ENCODE peak calls at places on chromosomes 6 and 20, in four cellular contexts. One of them, this sample, is unnamed.

GRCh38 chr6:117555262-117555849 is 47.0 kb downstream of the GOPC start:
- DNase-seq in GM23338: no peak
- DNase-seq in SK-N-SH: no peak
- DNase-seq in Panc1: no peak
- DNase-seq in this sample: no peak

GRCh38 chr20:40984496-40984895 is 44.1 kb upstream of the TOP1 start:
- DNase-seq in GM23338: no peak
- DNase-seq in SK-N-SH: no peak
- DNase-seq in Panc1: no peak
- DNase-seq in this sample: no peak

GRCh38 chr6:75481394-75481793 is 12.2 kb downstream of the FILIP1 start:
- DNase-seq in GM23338: no peak
- DNase-seq in SK-N-SH: no peak
- DNase-seq in Panc1: no peak
- DNase-seq in this sample: no peak

GRCh38 chr6:35448191-35448590 is 3.9 kb upstream of the FANCE start:
- DNase-seq in GM23338: no peak
- DNase-seq in SK-N-SH: no peak
- DNase-seq in Panc1: no peak
- DNase-seq in this sample: no peak

GRCh38 chr20:44731657-44732056 is 14.0 kb upstream of the KCNK15 start:
- DNase-seq in GM23338: no peak
- DNase-seq in SK-N-SH: no peak
- DNase-seq in Panc1: no peak
- DNase-seq in this sample: no peak

GRCh38 chr6:136250686-136251008 is 536 bp upstream of the MTFR2 start:
- DNase-seq in GM23338: no peak
- DNase-seq in SK-N-SH: no peak
- DNase-seq in Panc1: no peak
- DNase-seq in this sample: no peak

GRCh38 chr6:37480951-37481597 is 18.6 kb downstream of the CCDC167 start:
- DNase-seq in GM23338: peak; percentile 52
- DNase-seq in SK-N-SH: no peak
- DNase-seq in Panc1: no peak
- DNase-seq in this sample: no peak

GRCh38 chr20:32037929-32038328 is 14.1 kb upstream of the HCK start:
- DNase-seq in GM23338: no peak
- DNase-seq in SK-N-SH: no peak
- DNase-seq in Panc1: no peak
- DNase-seq in this sample: peak; percentile 23

GRCh38 chr20:51034461-51034860 is 11.6 kb upstream of the KCNG1 start:
- DNase-seq in GM23338: no peak
- DNase-seq in SK-N-SH: no peak
- DNase-seq in Panc1: no peak
- DNase-seq in this sample: no peak

GRCh38 chr6:100464910-100465700 is at the start of gene SIM1:
- DNase-seq in GM23338: peak; percentile 96
- DNase-seq in SK-N-SH: peak; percentile 92
- DNase-seq in Panc1: no peak
- DNase-seq in this sample: no peak

GRCh38 chr6:52015953-52016352 is 71.5 kb downstream of the PKHD1 start:
- DNase-seq in GM23338: no peak
- DNase-seq in SK-N-SH: no peak
- DNase-seq in Panc1: no peak
- DNase-seq in this sample: no peak

GRCh38 chr6:73121421-73121993 is 103.8 kb downstream of the KHDC1L start:
- DNase-seq in GM23338: peak; percentile 33
- DNase-seq in SK-N-SH: no peak
- DNase-seq in Panc1: no peak
- DNase-seq in this sample: no peak

GRCh38 chr20:33092361-33092760 is 12.9 kb downstream of the BPIFB4 start:
- DNase-seq in GM23338: no peak
- DNase-seq in SK-N-SH: no peak
- DNase-seq in Panc1: no peak
- DNase-seq in this sample: peak; percentile 16

GRCh38 chr20:49832632-49833327 is 20.2 kb downstream of the SLC9A8 start:
- DNase-seq in GM23338: no peak
- DNase-seq in SK-N-SH: no peak
- DNase-seq in Panc1: no peak
- DNase-seq in this sample: no peak

GRCh38 chr20:20273281-20273680 is 94.6 kb upstream of the INSM1 start:
- DNase-seq in GM23338: no peak
- DNase-seq in SK-N-SH: no peak
- DNase-seq in Panc1: no peak
- DNase-seq in this sample: no peak

GRCh38 chr6:43861212-43861918 is 91.4 kb downstream of the VEGFA start:
- DNase-seq in GM23338: peak; percentile 21
- DNase-seq in SK-N-SH: no peak
- DNase-seq in Panc1: no peak
- DNase-seq in this sample: no peak

GRCh38 chr6:125346143-125346925 is 44.6 kb upstream of the HDDC2 start:
- DNase-seq in GM23338: peak; percentile 17
- DNase-seq in SK-N-SH: no peak
- DNase-seq in Panc1: no peak
- DNase-seq in this sample: no peak

GRCh38 chr6:45560421-45560820 is 182.7 kb upstream of the SUPT3H start:
- DNase-seq in GM23338: no peak
- DNase-seq in SK-N-SH: no peak
- DNase-seq in Panc1: no peak
- DNase-seq in this sample: no peak

GRCh38 chr6:71375676-71376075 is 87.1 kb downstream of the OGFRL1 start:
- DNase-seq in GM23338: no peak
- DNase-seq in SK-N-SH: no peak
- DNase-seq in Panc1: no peak
- DNase-seq in this sample: no peak

GRCh38 chr20:3276400-3277015 is 37.5 kb upstream of the SLC4A11 start:
- DNase-seq in GM23338: peak; percentile 68
- DNase-seq in SK-N-SH: no peak
- DNase-seq in Panc1: peak; percentile 8
- DNase-seq in this sample: peak; percentile 49

GRCh38 chr20:59604770-59605665 is 678 bp downstream of the PHACTR3 start:
- DNase-seq in GM23338: peak; percentile 60
- DNase-seq in SK-N-SH: peak; percentile 84
- DNase-seq in Panc1: no peak
- DNase-seq in this sample: no peak

GRCh38 chr6:104711371-104711770 is 148.3 kb downstream of the HACE1 start:
- DNase-seq in GM23338: no peak
- DNase-seq in SK-N-SH: no peak
- DNase-seq in Panc1: peak; percentile 2
- DNase-seq in this sample: peak; percentile 25

GRCh38 chr20:3168079-3168828 is 5.1 kb downstream of the LZTS3 start:
- DNase-seq in GM23338: peak; percentile 91
- DNase-seq in SK-N-SH: peak; percentile 44
- DNase-seq in Panc1: no peak
- DNase-seq in this sample: no peak

GRCh38 chr20:52936368-52936986 is 35.7 kb upstream of the TSHZ2 start:
- DNase-seq in GM23338: no peak
- DNase-seq in SK-N-SH: no peak
- DNase-seq in Panc1: no peak
- DNase-seq in this sample: no peak

GRCh38 chr6:135181333-135182119 is 418 bp downstream of the MYB start:
- DNase-seq in GM23338: peak; percentile 33
- DNase-seq in SK-N-SH: no peak
- DNase-seq in Panc1: no peak
- DNase-seq in this sample: no peak

DNA sequence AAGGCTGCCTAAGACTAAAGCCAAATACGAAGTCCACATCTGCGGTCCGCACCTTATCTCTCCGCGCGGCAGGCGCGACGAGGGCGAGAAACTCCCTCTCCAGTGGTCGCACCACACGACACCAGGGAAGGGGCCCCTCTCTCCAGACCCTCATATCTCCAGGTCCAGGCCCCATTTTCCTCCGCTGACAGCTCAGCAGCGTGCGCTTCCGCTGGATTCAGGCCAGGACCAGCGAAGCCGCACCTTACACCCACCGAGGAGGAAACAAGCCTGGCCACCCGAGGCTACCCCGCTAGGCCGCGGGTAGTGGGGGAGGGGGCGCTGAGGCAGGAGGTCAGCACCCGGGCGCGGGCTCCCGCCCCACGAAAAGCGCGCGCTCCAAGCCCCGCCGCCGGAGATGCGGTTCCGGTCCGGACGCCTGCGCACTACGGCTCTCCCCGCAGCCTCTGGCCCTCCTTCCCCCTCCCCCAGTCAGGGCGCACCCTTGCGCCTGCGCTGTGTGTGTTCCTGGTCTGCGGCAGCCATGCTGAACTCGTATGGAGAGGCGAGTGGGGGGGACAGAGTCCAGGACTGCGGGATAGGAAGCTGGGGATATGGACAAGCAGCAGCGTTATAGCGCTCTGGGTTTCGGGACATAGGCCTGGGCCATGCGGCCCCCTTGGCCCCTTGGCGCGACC is at the start of gene BRD2:
- DNase-seq in GM23338: peak; percentile 96
- DNase-seq in SK-N-SH: peak; percentile 93
- DNase-seq in Panc1: peak; percentile 86
- DNase-seq in this sample: peak; percentile 69
- TF ChIP-seq REST in GM23338: no peak
- TF ChIP-seq REST in SK-N-SH: no peak
- TF ChIP-seq REST in Panc1: no peak
- TF ChIP-seq REST in this sample: no peak

GRCh38 chr6:21526974-21527373 is 66.6 kb upstream of the SOX4 start:
- DNase-seq in GM23338: no peak
- DNase-seq in SK-N-SH: no peak
- DNase-seq in Panc1: no peak
- DNase-seq in this sample: no peak

GRCh38 chr6:21523652-21524051 is 69.9 kb upstream of the SOX4 start:
- DNase-seq in GM23338: no peak
- DNase-seq in SK-N-SH: no peak
- DNase-seq in Panc1: no peak
- DNase-seq in this sample: no peak

GRCh38 chr6:21522773-21523490 is 70.6 kb upstream of the SOX4 start:
- DNase-seq in GM23338: peak; percentile 83
- DNase-seq in SK-N-SH: peak; percentile 64
- DNase-seq in Panc1: no peak
- DNase-seq in this sample: peak; percentile 5

GRCh38 chr6:21527731-21528130 is 65.8 kb upstream of the SOX4 start:
- DNase-seq in GM23338: no peak
- DNase-seq in SK-N-SH: no peak
- DNase-seq in Panc1: no peak
- DNase-seq in this sample: no peak

DNA sequence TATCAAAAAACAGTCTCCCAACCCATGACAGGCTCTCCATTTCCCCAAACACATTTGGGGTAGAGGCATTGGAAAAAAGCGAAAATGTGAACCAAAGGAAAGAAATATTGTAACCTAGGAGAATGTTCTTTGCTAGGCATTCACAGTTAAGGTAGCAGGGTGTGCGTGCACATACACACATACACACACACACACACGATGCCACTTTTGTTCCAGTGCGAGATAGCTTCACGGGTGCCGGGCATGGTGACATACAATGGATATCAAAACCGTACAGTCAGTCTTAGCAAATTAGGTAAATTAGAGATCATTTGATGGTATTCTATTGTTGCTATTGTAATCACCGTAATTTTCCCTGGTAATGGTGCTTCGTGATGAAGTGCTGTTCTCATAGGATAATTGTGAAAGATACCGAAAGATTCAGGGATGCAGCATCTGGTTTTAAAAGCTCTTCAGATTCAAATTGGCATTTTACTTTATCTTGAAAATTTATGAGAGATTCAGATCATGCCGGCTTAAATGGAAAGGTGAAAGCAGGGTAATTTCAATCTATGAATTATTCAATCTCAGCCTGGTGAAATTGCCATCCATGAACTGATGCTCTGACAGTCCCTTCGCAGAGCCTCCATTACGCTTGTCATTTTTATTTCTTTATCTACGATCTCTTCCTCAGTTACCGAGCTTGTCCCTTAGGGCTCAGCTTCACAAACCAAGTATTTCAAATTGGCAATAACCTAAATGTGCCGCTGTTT is 71.4 kb upstream of the SOX4 start:
- DNase-seq in GM23338: no peak
- DNase-seq in SK-N-SH: peak; percentile 26
- DNase-seq in Panc1: no peak
- DNase-seq in this sample: no peak
- TF ChIP-seq REST in GM23338: no peak
- TF ChIP-seq REST in SK-N-SH: no peak
- TF ChIP-seq REST in Panc1: no peak
- TF ChIP-seq REST in this sample: no peak

GRCh38 chr6:154169193-154169847 is 130.3 kb downstream of the OPRM1 start:
- DNase-seq in GM23338: no peak
- DNase-seq in SK-N-SH: no peak
- DNase-seq in Panc1: no peak
- DNase-seq in this sample: no peak

GRCh38 chr6:154166140-154166539 is 127.1 kb downstream of the OPRM1 start:
- DNase-seq in GM23338: peak; percentile 60
- DNase-seq in SK-N-SH: no peak
- DNase-seq in Panc1: no peak
- DNase-seq in this sample: no peak

GRCh38 chr6:154164397-154164796 is 125.4 kb downstream of the OPRM1 start:
- DNase-seq in GM23338: no peak
- DNase-seq in SK-N-SH: no peak
- DNase-seq in Panc1: no peak
- DNase-seq in this sample: no peak

GRCh38 chr6:154165488-154165887 is 126.4 kb downstream of the OPRM1 start:
- DNase-seq in GM23338: no peak
- DNase-seq in SK-N-SH: no peak
- DNase-seq in Panc1: no peak
- DNase-seq in this sample: no peak

GRCh38 chr6:154167163-154167562 is 128.1 kb downstream of the OPRM1 start:
- DNase-seq in GM23338: no peak
- DNase-seq in SK-N-SH: no peak
- DNase-seq in Panc1: no peak
- DNase-seq in this sample: no peak
- TF ChIP-seq REST in GM23338: no peak
- TF ChIP-seq REST in SK-N-SH: no peak
- TF ChIP-seq REST in Panc1: no peak
- TF ChIP-seq REST in this sample: no peak

GRCh38 chr6:3227363-3228045 is at the start of gene TUBB2B:
- DNase-seq in GM23338: peak; percentile 96
- DNase-seq in SK-N-SH: peak; percentile 97
- DNase-seq in Panc1: no peak
- DNase-seq in this sample: no peak
- TF ChIP-seq REST in GM23338: no peak
- TF ChIP-seq REST in SK-N-SH: peak; percentile 40
- TF ChIP-seq REST in Panc1: no peak
- TF ChIP-seq REST in this sample: no peak

GRCh38 chr6:154488802-154489437 is 21.6 kb downstream of the CNKSR3 start:
- DNase-seq in GM23338: no peak
- DNase-seq in SK-N-SH: no peak
- DNase-seq in Panc1: no peak
- DNase-seq in this sample: no peak
- TF ChIP-seq REST in GM23338: no peak
- TF ChIP-seq REST in SK-N-SH: no peak
- TF ChIP-seq REST in Panc1: no peak
- TF ChIP-seq REST in this sample: no peak

GRCh38 chr20:63009988-63010769 is 3.4 kb upstream of the BHLHE23 start:
- DNase-seq in GM23338: no peak
- DNase-seq in SK-N-SH: no peak
- DNase-seq in Panc1: no peak
- DNase-seq in this sample: no peak
- TF ChIP-seq REST in GM23338: no peak
- TF ChIP-seq REST in SK-N-SH: no peak
- TF ChIP-seq REST in Panc1: no peak
- TF ChIP-seq REST in this sample: no peak